ENCODE peak calls at places on chromosomes 2 and 18, in seven cellular contexts. One of them, this sample, is unnamed.
A peak's percentile ranks its signal among the peaks of the same experiment; 100 is the strongest.

GRCh38 chr2:120957905-120958304 is 222.2 kb downstream of the GLI2 start:
- DNase-seq in stomach: peak; percentile 76
- DNase-seq in spleen: no peak
- DNase-seq in GM13977: no peak
- DNase-seq in A549: no peak
- DNase-seq in GM12865: no peak
- DNase-seq in neural crest cell: no peak
- DNase-seq in this sample: no peak

GRCh38 chr2:149924028-149924427 is 336.5 kb upstream of the MMADHC start:
- DNase-seq in stomach: no peak
- DNase-seq in spleen: no peak
- DNase-seq in GM13977: no peak
- DNase-seq in A549: peak; percentile 21
- DNase-seq in GM12865: no peak
- DNase-seq in neural crest cell: no peak
- DNase-seq in this sample: no peak

GRCh38 chr2:132521321-132521720 is 104.7 kb downstream of the GPR39 start:
- DNase-seq in stomach: no peak
- DNase-seq in spleen: no peak
- DNase-seq in GM13977: no peak
- DNase-seq in A549: no peak
- DNase-seq in GM12865: no peak
- DNase-seq in neural crest cell: no peak
- DNase-seq in this sample: no peak

GRCh38 chr2:187575081-187576067 is 21.1 kb upstream of the TFPI start:
- DNase-seq in stomach: no peak
- DNase-seq in spleen: no peak
- DNase-seq in GM13977: no peak
- DNase-seq in A549: no peak
- DNase-seq in GM12865: no peak
- DNase-seq in neural crest cell: no peak
- DNase-seq in this sample: no peak

GRCh38 chr2:176612736-176613135 is 343.5 kb downstream of the MTX2 start:
- DNase-seq in stomach: no peak
- DNase-seq in spleen: no peak
- DNase-seq in GM13977: no peak
- DNase-seq in A549: no peak
- DNase-seq in GM12865: no peak
- DNase-seq in neural crest cell: no peak
- DNase-seq in this sample: no peak

GRCh38 chr18:24811963-24812681 is 351.7 kb downstream of the HRH4 start:
- DNase-seq in stomach: no peak
- DNase-seq in spleen: no peak
- DNase-seq in GM13977: no peak
- DNase-seq in A549: no peak
- DNase-seq in GM12865: no peak
- DNase-seq in neural crest cell: no peak
- DNase-seq in this sample: no peak

GRCh38 chr18:71022389-71022788 is 733.5 kb downstream of the SOCS6 start:
- DNase-seq in stomach: no peak
- DNase-seq in spleen: no peak
- DNase-seq in GM13977: no peak
- DNase-seq in A549: no peak
- DNase-seq in GM12865: no peak
- DNase-seq in neural crest cell: no peak
- DNase-seq in this sample: no peak

GRCh38 chr18:50051288-50051687 is 143.7 kb downstream of the MYO5B start:
- DNase-seq in stomach: no peak
- DNase-seq in spleen: no peak
- DNase-seq in GM13977: no peak
- DNase-seq in A549: peak; percentile 13
- DNase-seq in GM12865: no peak
- DNase-seq in neural crest cell: no peak
- DNase-seq in this sample: no peak

GRCh38 chr18:3471141-3471648 is 21.2 kb downstream of the TGIF1 start:
- DNase-seq in stomach: no peak
- DNase-seq in spleen: no peak
- DNase-seq in GM13977: no peak
- DNase-seq in A549: no peak
- DNase-seq in GM12865: no peak
- DNase-seq in neural crest cell: no peak
- DNase-seq in this sample: no peak

GRCh38 chr18:49768051-49768391 is 45.3 kb downstream of the ACAA2 start:
- DNase-seq in stomach: peak; percentile 65
- DNase-seq in spleen: no peak
- DNase-seq in GM13977: no peak
- DNase-seq in A549: peak; percentile 61
- DNase-seq in GM12865: peak; percentile 41
- DNase-seq in neural crest cell: peak; percentile 35
- DNase-seq in this sample: no peak

GRCh38 chr2:36376992-36377738 is 21.6 kb downstream of the CRIM1 start:
- DNase-seq in stomach: peak; percentile 52
- DNase-seq in spleen: no peak
- DNase-seq in GM13977: no peak
- DNase-seq in A549: peak; percentile 80
- DNase-seq in GM12865: no peak
- DNase-seq in neural crest cell: no peak
- DNase-seq in this sample: no peak

GRCh38 chr2:242054881-242055801 is 185.6 kb downstream of the RTP5 start:
- DNase-seq in stomach: no peak
- DNase-seq in spleen: peak; percentile 46
- DNase-seq in GM13977: no peak
- DNase-seq in A549: no peak
- DNase-seq in GM12865: no peak
- DNase-seq in neural crest cell: no peak
- DNase-seq in this sample: no peak

GRCh38 chr18:65955747-65956146 is 204.9 kb downstream of the CDH7 start:
- DNase-seq in stomach: no peak
- DNase-seq in spleen: no peak
- DNase-seq in GM13977: no peak
- DNase-seq in A549: no peak
- DNase-seq in GM12865: no peak
- DNase-seq in neural crest cell: no peak
- DNase-seq in this sample: no peak

GRCh38 chr2:230411484-230412368 is 4.3 kb upstream of the SP100 start:
- DNase-seq in stomach: peak; percentile 64
- DNase-seq in spleen: peak; percentile 95
- DNase-seq in GM13977: peak; percentile 79
- DNase-seq in A549: peak; percentile 30
- DNase-seq in GM12865: peak; percentile 77
- DNase-seq in neural crest cell: peak; percentile 40
- DNase-seq in this sample: peak; percentile 86
- TF ChIP-seq CTCF in stomach: no peak
- TF ChIP-seq CTCF in spleen: no peak
- TF ChIP-seq CTCF in GM13977: peak; percentile 25
- TF ChIP-seq CTCF in A549: no peak
- TF ChIP-seq CTCF in GM12865: no peak
- TF ChIP-seq CTCF in neural crest cell: no peak
- TF ChIP-seq CTCF in this sample: no peak

DNA sequence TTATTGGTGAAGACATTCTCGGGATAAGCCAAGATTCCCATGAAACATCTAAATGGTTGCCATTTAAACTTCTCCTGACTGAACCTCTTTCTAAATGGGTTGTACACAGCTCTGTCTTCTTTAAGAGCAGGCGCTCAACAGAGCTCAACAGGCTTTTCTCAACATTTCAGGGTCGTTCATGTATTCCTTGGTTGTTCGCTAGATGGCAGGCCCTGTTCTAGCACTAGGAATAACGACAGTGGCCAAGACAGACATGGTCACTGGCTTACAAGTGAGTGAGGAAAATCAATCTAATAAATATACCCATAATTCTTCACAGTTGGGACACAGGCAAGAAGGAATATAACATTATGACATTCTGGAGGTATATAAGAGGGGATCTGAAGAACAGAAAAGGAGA is 154.5 kb downstream of the SMAD2 start:
- DNase-seq in stomach: no peak
- DNase-seq in spleen: no peak
- DNase-seq in GM13977: no peak
- DNase-seq in A549: peak; percentile 47
- DNase-seq in GM12865: peak; percentile 29
- DNase-seq in neural crest cell: no peak
- DNase-seq in this sample: no peak
- TF ChIP-seq CTCF in stomach: no peak
- TF ChIP-seq CTCF in spleen: no peak
- TF ChIP-seq CTCF in GM13977: no peak
- TF ChIP-seq CTCF in A549: no peak
- TF ChIP-seq CTCF in GM12865: peak; percentile 14
- TF ChIP-seq CTCF in neural crest cell: no peak
- TF ChIP-seq CTCF in this sample: peak; percentile 13

GRCh38 chr18:33833847-33834246 is 255.8 kb downstream of the ASXL3 start:
- DNase-seq in stomach: no peak
- DNase-seq in spleen: no peak
- DNase-seq in GM13977: no peak
- DNase-seq in A549: no peak
- DNase-seq in GM12865: peak; percentile 37
- DNase-seq in neural crest cell: no peak
- DNase-seq in this sample: no peak
- TF ChIP-seq CTCF in stomach: no peak
- TF ChIP-seq CTCF in spleen: no peak
- TF ChIP-seq CTCF in GM13977: peak; percentile 6
- TF ChIP-seq CTCF in A549: no peak
- TF ChIP-seq CTCF in GM12865: peak; percentile 7
- TF ChIP-seq CTCF in neural crest cell: no peak
- TF ChIP-seq CTCF in this sample: no peak

GRCh38 chr2:30647752-30648442 is 159.3 kb downstream of the CAPN13 start:
- DNase-seq in stomach: no peak
- DNase-seq in spleen: no peak
- DNase-seq in GM13977: no peak
- DNase-seq in A549: no peak
- DNase-seq in GM12865: no peak
- DNase-seq in neural crest cell: no peak
- DNase-seq in this sample: no peak
- TF ChIP-seq CTCF in stomach: no peak
- TF ChIP-seq CTCF in spleen: no peak
- TF ChIP-seq CTCF in GM13977: no peak
- TF ChIP-seq CTCF in A549: no peak
- TF ChIP-seq CTCF in GM12865: no peak
- TF ChIP-seq CTCF in neural crest cell: no peak
- TF ChIP-seq CTCF in this sample: no peak

DNA sequence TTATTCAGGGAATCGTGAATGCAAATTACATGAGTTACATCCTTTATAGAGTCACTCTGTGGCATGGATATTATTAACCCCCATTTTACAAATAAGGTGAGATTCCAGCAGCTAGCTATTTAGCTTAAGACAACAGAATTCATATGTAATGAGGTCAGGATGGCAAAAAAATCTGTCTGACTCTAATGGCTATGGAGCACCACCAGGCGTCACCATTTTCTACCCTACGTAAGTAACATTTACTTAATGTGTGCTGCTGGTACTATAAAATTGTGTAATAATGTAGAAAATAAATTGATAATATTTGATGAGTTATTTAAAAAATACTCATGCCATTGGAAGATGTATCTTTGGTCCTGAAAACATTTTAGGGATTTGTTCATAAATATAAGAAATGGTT is 2040.1 kb upstream of the LRRTM1 start:
- DNase-seq in stomach: no peak
- DNase-seq in spleen: no peak
- DNase-seq in GM13977: no peak
- DNase-seq in A549: peak; percentile 18
- DNase-seq in GM12865: no peak
- DNase-seq in neural crest cell: no peak
- DNase-seq in this sample: no peak
- TF ChIP-seq CTCF in stomach: no peak
- TF ChIP-seq CTCF in spleen: no peak
- TF ChIP-seq CTCF in GM13977: no peak
- TF ChIP-seq CTCF in A549: no peak
- TF ChIP-seq CTCF in GM12865: no peak
- TF ChIP-seq CTCF in neural crest cell: peak; percentile 50
- TF ChIP-seq CTCF in this sample: no peak

DNA sequence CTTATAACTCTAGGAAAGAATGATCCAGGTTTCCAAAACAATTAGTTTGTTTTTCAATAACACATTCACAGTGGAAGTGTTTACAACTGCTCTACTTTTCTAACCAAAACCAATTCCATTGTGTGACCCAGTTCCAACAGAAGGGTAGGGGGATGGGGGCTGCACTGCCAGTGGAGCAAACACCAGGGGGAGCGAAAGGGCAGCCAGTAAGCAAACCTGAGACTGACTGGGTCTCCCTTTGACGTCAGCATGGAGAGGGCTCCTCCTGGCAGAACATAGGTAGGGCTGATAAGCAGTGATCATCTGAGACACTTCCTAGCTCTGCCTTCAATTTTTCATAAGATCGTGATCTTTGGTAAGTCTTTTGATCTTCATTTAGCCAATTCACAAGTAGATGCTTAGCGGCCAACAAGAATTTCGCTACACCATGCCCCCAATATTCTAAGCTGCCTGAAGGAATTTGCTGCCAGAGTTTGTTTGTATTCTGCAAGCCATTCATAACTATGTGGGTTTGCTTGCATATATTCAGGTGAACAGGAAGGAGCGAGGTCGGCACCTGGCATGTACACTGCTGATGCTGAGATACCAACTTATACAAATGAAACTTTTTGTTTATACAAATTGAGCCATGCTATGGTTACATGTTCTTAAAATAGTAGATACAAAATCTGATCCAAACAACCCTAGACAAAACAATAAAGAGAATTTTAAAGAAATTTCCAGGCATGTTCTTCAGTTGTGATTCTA is 45.9 kb downstream of the ST6GAL2 start:
- DNase-seq in stomach: no peak
- DNase-seq in spleen: no peak
- DNase-seq in GM13977: no peak
- DNase-seq in A549: peak; percentile 28
- DNase-seq in GM12865: no peak
- DNase-seq in neural crest cell: peak; percentile 34
- DNase-seq in this sample: no peak
- TF ChIP-seq CTCF in stomach: no peak
- TF ChIP-seq CTCF in spleen: no peak
- TF ChIP-seq CTCF in GM13977: no peak
- TF ChIP-seq CTCF in A549: no peak
- TF ChIP-seq CTCF in GM12865: no peak
- TF ChIP-seq CTCF in neural crest cell: peak; percentile 51
- TF ChIP-seq CTCF in this sample: no peak

This sample was measured in GM13976.